ENCODE peak calls at places on chromosome 9, in eight cellular contexts. D, I, R, Q, U, N, G and W are unnamed samples.

GRCh38 chr9:4207881-4208615 is 91.8 kb downstream of the GLIS3 start:
- DNase-seq in D (no peak), I (no peak), R (peak), Q (no peak), U (no peak), N (no peak), G (no peak), W (no peak)

GRCh38 chr9:137300607-137301085 is 1.4 kb downstream of the NRARP start:
- DNase-seq in D (no peak), I (no peak), R (no peak), Q (no peak), U (peak), N (no peak), G (no peak), W (no peak)

GRCh38 chr9:77651203-77651602 is 3.1 kb upstream of the GNA14 start:
- DNase-seq in D (no peak), I (no peak), R (no peak), Q (no peak), U (no peak), N (no peak), G (no peak), W (no peak)

GRCh38 chr9:5976668-5977397 is 38.6 kb downstream of the RANBP6 start:
- DNase-seq in D (no peak), I (no peak), R (peak), Q (no peak), U (no peak), N (no peak), G (no peak), W (no peak)

GRCh38 chr9:522658-523057 is 308.0 kb downstream of the DOCK8 start:
- DNase-seq in D (no peak), I (no peak), R (no peak), Q (no peak), U (no peak), N (no peak), G (no peak), W (no peak)

GRCh38 chr9:115668506-115668905 is 485.1 kb upstream of the PAPPA start:
- DNase-seq in D (no peak), I (no peak), R (peak), Q (no peak), U (no peak), N (no peak), G (no peak), W (no peak)

GRCh38 chr9:31359071-31359470 is 1025.4 kb upstream of the ACO1 start:
- DNase-seq in D (no peak), I (no peak), R (no peak), Q (no peak), U (no peak), N (no peak), G (no peak), W (no peak)

GRCh38 chr9:123548749-123549545 is 192.9 kb downstream of the CRB2 start:
- DNase-seq in D (no peak), I (no peak), R (no peak), Q (no peak), U (no peak), N (peak), G (no peak), W (no peak)

GRCh38 chr9:125752070-125752628 is 5.0 kb downstream of the PBX3 start:
- DNase-seq in D (no peak), I (no peak), R (no peak), Q (no peak), U (no peak), N (no peak), G (no peak), W (no peak)